ENCODE peak calls at places on chromosomes 12 and 14, in eight cellular contexts. One of them, this sample, is unnamed.

GRCh38 chr12:77229640-77230442 is 164.5 kb upstream of the E2F7 start:
- DNase-seq in LoVo: no peak
- DNase-seq in stimulated activated naive CD8-positive, alpha-beta T cell treated with anti-CD3 and anti-CD28 coated beads, Interleukin-15, amount 100 ng/mL, for 72 hours: no peak
- DNase-seq in pancreas: no peak
- DNase-seq in effector memory CD8-positive, alpha-beta T cell: no peak
- DNase-seq in A549: no peak
- DNase-seq in EL: no peak
- DNase-seq in epithelial cell of prostate: no peak
- DNase-seq in this sample: peak

GRCh38 chr12:93990832-93991748 is 157.3 kb upstream of the PLXNC1 start:
- DNase-seq in stimulated activated naive CD8-positive, alpha-beta T cell treated with anti-CD3 and anti-CD28 coated beads, Interleukin-15, amount 100 ng/mL, for 72 hours: no peak
- DNase-seq in LoVo: no peak
- DNase-seq in EL: peak
- DNase-seq in effector memory CD8-positive, alpha-beta T cell: no peak
- DNase-seq in A549: no peak
- DNase-seq in pancreas: no peak
- DNase-seq in epithelial cell of prostate: no peak
- DNase-seq in this sample: peak

GRCh38 chr12:47156167-47156736 is 76.5 kb upstream of the AMIGO2 start:
- DNase-seq in pancreas: peak
- DNase-seq in stimulated activated naive CD8-positive, alpha-beta T cell treated with anti-CD3 and anti-CD28 coated beads, Interleukin-15, amount 100 ng/mL, for 72 hours: no peak
- DNase-seq in EL: no peak
- DNase-seq in A549: no peak
- DNase-seq in epithelial cell of prostate: no peak
- DNase-seq in effector memory CD8-positive, alpha-beta T cell: no peak
- DNase-seq in LoVo: no peak
- DNase-seq in this sample: peak

GRCh38 chr12:25590021-25590721 is 37.1 kb upstream of the LMNTD1 start:
- DNase-seq in pancreas: no peak
- DNase-seq in LoVo: no peak
- DNase-seq in epithelial cell of prostate: no peak
- DNase-seq in A549: no peak
- DNase-seq in effector memory CD8-positive, alpha-beta T cell: no peak
- DNase-seq in stimulated activated naive CD8-positive, alpha-beta T cell treated with anti-CD3 and anti-CD28 coated beads, Interleukin-15, amount 100 ng/mL, for 72 hours: peak
- DNase-seq in EL: no peak
- DNase-seq in this sample: no peak

GRCh38 chr12:24955853-24956252 is 7.0 kb upstream of the BCAT1 start:
- DNase-seq in epithelial cell of prostate: no peak
- DNase-seq in effector memory CD8-positive, alpha-beta T cell: no peak
- DNase-seq in pancreas: no peak
- DNase-seq in LoVo: no peak
- DNase-seq in A549: no peak
- DNase-seq in stimulated activated naive CD8-positive, alpha-beta T cell treated with anti-CD3 and anti-CD28 coated beads, Interleukin-15, amount 100 ng/mL, for 72 hours: no peak
- DNase-seq in EL: no peak
- DNase-seq in this sample: no peak

GRCh38 chr14:33505963-33506329 is 444.9 kb downstream of the EGLN3 start:
- DNase-seq in EL: no peak
- DNase-seq in effector memory CD8-positive, alpha-beta T cell: no peak
- DNase-seq in stimulated activated naive CD8-positive, alpha-beta T cell treated with anti-CD3 and anti-CD28 coated beads, Interleukin-15, amount 100 ng/mL, for 72 hours: no peak
- DNase-seq in LoVo: no peak
- DNase-seq in epithelial cell of prostate: no peak
- DNase-seq in pancreas: no peak
- DNase-seq in A549: no peak
- DNase-seq in this sample: no peak

GRCh38 chr12:89732511-89732910 is 23.9 kb upstream of the ATP2B1 start:
- DNase-seq in stimulated activated naive CD8-positive, alpha-beta T cell treated with anti-CD3 and anti-CD28 coated beads, Interleukin-15, amount 100 ng/mL, for 72 hours: no peak
- DNase-seq in EL: no peak
- DNase-seq in LoVo: no peak
- DNase-seq in epithelial cell of prostate: no peak
- DNase-seq in A549: no peak
- DNase-seq in pancreas: no peak
- DNase-seq in effector memory CD8-positive, alpha-beta T cell: no peak
- DNase-seq in this sample: no peak

GRCh38 chr12:29242921-29243431 is 93.9 kb downstream of the FAR2 start:
- DNase-seq in pancreas: no peak
- DNase-seq in A549: no peak
- DNase-seq in LoVo: no peak
- DNase-seq in effector memory CD8-positive, alpha-beta T cell: no peak
- DNase-seq in stimulated activated naive CD8-positive, alpha-beta T cell treated with anti-CD3 and anti-CD28 coated beads, Interleukin-15, amount 100 ng/mL, for 72 hours: no peak
- DNase-seq in epithelial cell of prostate: no peak
- DNase-seq in EL: no peak
- DNase-seq in this sample: no peak

GRCh38 chr14:38755036-38755435 is 348.0 kb downstream of the SEC23A start:
- DNase-seq in stimulated activated naive CD8-positive, alpha-beta T cell treated with anti-CD3 and anti-CD28 coated beads, Interleukin-15, amount 100 ng/mL, for 72 hours: no peak
- DNase-seq in LoVo: no peak
- DNase-seq in pancreas: no peak
- DNase-seq in A549: no peak
- DNase-seq in EL: peak
- DNase-seq in effector memory CD8-positive, alpha-beta T cell: no peak
- DNase-seq in epithelial cell of prostate: no peak
- DNase-seq in this sample: peak

GRCh38 chr14:101031186-101031585 is 127.7 kb upstream of the RTL1 start:
- DNase-seq in LoVo: no peak
- DNase-seq in stimulated activated naive CD8-positive, alpha-beta T cell treated with anti-CD3 and anti-CD28 coated beads, Interleukin-15, amount 100 ng/mL, for 72 hours: no peak
- DNase-seq in epithelial cell of prostate: no peak
- DNase-seq in EL: no peak
- DNase-seq in effector memory CD8-positive, alpha-beta T cell: no peak
- DNase-seq in pancreas: no peak
- DNase-seq in A549: no peak
- DNase-seq in this sample: no peak

GRCh38 chr12:55830601-55831406 is 1.4 kb upstream of the DNAJC14 start:
- DNase-seq in epithelial cell of prostate: no peak
- DNase-seq in A549: peak
- DNase-seq in LoVo: no peak
- DNase-seq in effector memory CD8-positive, alpha-beta T cell: no peak
- DNase-seq in pancreas: peak
- DNase-seq in EL: peak
- DNase-seq in stimulated activated naive CD8-positive, alpha-beta T cell treated with anti-CD3 and anti-CD28 coated beads, Interleukin-15, amount 100 ng/mL, for 72 hours: peak
- DNase-seq in this sample: peak